ENCODE peak calls at places on chromosomes 5 and 9, in nine cellular contexts. R is left cardiac atrium; N is KG1; S is activated gamma-delta T cell treated with anti-CD3 and anti-CD28 coated beads, Interleukin-2, amount 50 U/mL, for 16 hours; D is AG08396; A is RCC 7860; J is CMK; K is T47D; Q is D341Med. P is an unnamed sample.

GRCh38 chr5:11191673-11192072 is 430.6 kb upstream of the DAP start:
- DNase-seq in R (no peak), A (no peak), Q (no peak), N (no peak), J (no peak), S (no peak), D (no peak), K (no peak), P (no peak)

GRCh38 chr9:69429281-69429680 is 104.3 kb downstream of the ENTREP1 start:
- DNase-seq in A (no peak), S (no peak), J (no peak), N (no peak), R (no peak), Q (no peak), K (no peak), D (no peak), P (no peak)

GRCh38 chr9:130142635-130143034 is 29.6 kb upstream of the NCS1 start:
- DNase-seq in A (no peak), J (no peak), R (no peak), D (no peak), N (no peak), K (no peak), S (no peak), Q (no peak), P (no peak)

GRCh38 chr5:172792693-172793570 is 21.9 kb upstream of the DUSP1 start:
- DNase-seq in Q (no peak), K (no peak), D (no peak), J (no peak), N (no peak), R (no peak), A (peak), S (no peak), P (no peak)

GRCh38 chr5:139394654-139395566 is at the start of gene PROB1:
- DNase-seq in D (peak), Q (no peak), K (no peak), J (no peak), R (peak), N (no peak), A (no peak), S (no peak), P (peak)

GRCh38 chr5:120604898-120605297 is 140.8 kb downstream of the PRR16 start:
- DNase-seq in S (no peak), N (no peak), J (no peak), A (peak), K (no peak), D (peak), Q (no peak), R (no peak), P (no peak)

GRCh38 chr9:34493972-34494535 is 28.7 kb downstream of the ENHO start:
- DNase-seq in A (no peak), J (peak), Q (no peak), D (peak), K (peak), S (no peak), N (no peak), R (peak), P (peak)

GRCh38 chr9:68640421-68641089 is 64.5 kb upstream of the PIP5K1B start:
- DNase-seq in A (no peak), N (no peak), S (no peak), D (no peak), Q (no peak), J (no peak), R (no peak), K (no peak), P (no peak)

GRCh38 chr9:134455951-134456739 is 129.9 kb downstream of the RXRA start:
- DNase-seq in J (peak), D (peak), A (peak), K (peak), Q (no peak), S (peak), R (peak), N (peak), P (peak)

GRCh38 chr5:113292535-113292934 is 142.3 kb downstream of the TSSK1B start:
- DNase-seq in A (no peak), K (no peak), J (no peak), Q (no peak), R (no peak), S (no peak), D (no peak), N (no peak), P (no peak)

GRCh38 chr9:14775917-14776316 is 53.4 kb upstream of the CER1 start:
- DNase-seq in D (no peak), S (no peak), J (no peak), R (no peak), N (no peak), Q (no peak), A (no peak), K (no peak), P (no peak)

GRCh38 chr5:64229163-64229774 is 63.6 kb downstream of the RNF180 start:
- DNase-seq in S (no peak), Q (peak), D (peak), A (no peak), J (no peak), N (peak), K (peak), R (no peak), P (no peak)